ENCODE peak calls at places on chromosomes 3 and 15, in seven cellular contexts. Z, W, U, R, P, H and N are unnamed samples.

GRCh38 chr15:51647128-51647562 is 24.6 kb upstream of the DMXL2 start:
- DNase-seq in Z (peak; percentile 59), W (peak; percentile 76), U (no peak), R (no peak), P (peak; percentile 75), H (peak; percentile 53), N (peak; percentile 70)

GRCh38 chr3:101065962-101066361 is 72.7 kb upstream of the ABI3BP start:
- DNase-seq in Z (peak; percentile 90), W (peak; percentile 90), U (no peak), R (no peak), P (peak; percentile 95), H (peak; percentile 85), N (peak; percentile 80)

GRCh38 chr3:32304510-32304909 is 66.0 kb downstream of the CMTM8 start:
- DNase-seq in Z (no peak), W (no peak), U (no peak), R (no peak), P (no peak), H (no peak), N (no peak)

GRCh38 chr15:82832601-82833209 is 23.3 kb downstream of the WHAMM start:
- DNase-seq in Z (peak; percentile 93), W (peak; percentile 89), U (peak; percentile 81), R (no peak), P (peak; percentile 96), H (peak; percentile 87), N (peak; percentile 76)

GRCh38 chr3:62371735-62372591 is 1.4 kb downstream of the FEZF2 start:
- DNase-seq in Z (no peak), W (no peak), U (peak; percentile 23), R (peak; percentile 51), P (no peak), H (no peak), N (no peak)

GRCh38 chr15:90633361-90633760 is 83.8 kb upstream of the BLM start:
- DNase-seq in Z (no peak), W (no peak), U (no peak), R (no peak), P (no peak), H (no peak), N (no peak)

GRCh38 chr15:85755471-85755870 is 39.3 kb downstream of the KLHL25 start:
- DNase-seq in Z (no peak), W (no peak), U (no peak), R (no peak), P (no peak), H (no peak), N (no peak)

GRCh38 chr3:131789188-131789587 is 245.6 kb downstream of the CPNE4 start:
- DNase-seq in Z (no peak), W (no peak), U (no peak), R (no peak), P (no peak), H (no peak), N (no peak)

GRCh38 chr15:22950211-22950990 is 29.8 kb downstream of the CYFIP1 start:
- DNase-seq in Z (no peak), W (no peak), U (no peak), R (no peak), P (no peak), H (no peak), N (no peak)

DNA sequence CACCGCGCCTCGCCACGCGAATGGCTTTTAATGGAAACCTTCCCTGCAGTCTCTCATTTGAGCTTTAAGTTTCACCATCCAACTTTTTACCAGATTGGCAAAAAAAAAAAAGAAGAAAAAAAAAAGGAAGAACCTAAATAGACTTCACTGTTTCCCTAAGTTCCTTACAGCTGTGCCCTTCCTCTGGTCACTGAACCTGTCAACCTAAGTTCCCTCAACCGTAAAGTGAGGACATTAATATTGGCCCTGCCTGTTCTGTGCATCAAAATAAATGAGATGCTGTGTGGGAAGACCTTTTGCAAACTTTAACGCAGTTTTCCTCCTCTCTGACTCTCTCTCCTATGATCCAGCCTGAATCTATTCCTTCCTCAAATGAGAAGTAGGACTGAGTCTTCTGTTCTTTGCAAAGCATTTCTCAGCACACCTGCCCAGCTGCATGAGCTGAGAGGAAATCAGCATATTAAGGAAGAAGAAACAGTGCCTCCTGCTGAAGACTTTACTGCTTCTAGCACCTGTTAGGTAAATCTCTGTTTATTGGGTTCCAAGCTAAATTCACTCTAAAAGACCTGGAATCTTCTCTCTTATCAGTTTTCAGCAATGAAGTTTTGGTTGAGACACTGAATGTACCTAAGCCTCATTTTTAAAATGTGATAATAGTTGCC is 99.6 kb upstream of the ETV5 start:
- DNase-seq in Z (no peak), W (no peak), U (no peak), R (no peak), P (no peak), H (no peak), N (no peak)
- TF ChIP-seq CTCF in Z (no peak), W (no peak), U (peak; percentile 19), R (no peak), P (no peak), H (no peak), N (no peak)

DNA sequence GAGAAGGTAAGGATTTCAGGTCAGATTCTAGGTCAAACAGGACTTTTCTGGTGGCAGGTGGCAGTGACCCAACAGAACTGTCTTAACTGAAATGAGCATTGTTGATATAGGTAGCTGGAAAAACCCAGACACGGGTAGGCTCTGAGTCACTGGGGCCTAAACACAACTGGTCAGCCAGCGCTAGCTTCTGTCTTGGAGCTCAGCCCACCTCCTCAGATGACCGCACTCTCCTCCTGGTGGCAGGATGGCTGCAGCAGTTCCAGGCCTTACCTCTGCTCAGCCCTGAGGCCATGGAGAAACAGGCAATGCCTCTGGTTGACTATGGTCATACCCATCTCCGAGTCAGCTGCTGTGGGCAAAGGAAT is 61.1 kb upstream of the GATA2 start:
- DNase-seq in Z (peak; percentile 72), W (no peak), U (no peak), R (no peak), P (peak; percentile 3), H (no peak), N (peak; percentile 68)
- TF ChIP-seq CTCF in Z (peak; percentile 43), W (no peak), U (no peak), R (no peak), P (no peak), H (no peak), N (no peak)

DNA sequence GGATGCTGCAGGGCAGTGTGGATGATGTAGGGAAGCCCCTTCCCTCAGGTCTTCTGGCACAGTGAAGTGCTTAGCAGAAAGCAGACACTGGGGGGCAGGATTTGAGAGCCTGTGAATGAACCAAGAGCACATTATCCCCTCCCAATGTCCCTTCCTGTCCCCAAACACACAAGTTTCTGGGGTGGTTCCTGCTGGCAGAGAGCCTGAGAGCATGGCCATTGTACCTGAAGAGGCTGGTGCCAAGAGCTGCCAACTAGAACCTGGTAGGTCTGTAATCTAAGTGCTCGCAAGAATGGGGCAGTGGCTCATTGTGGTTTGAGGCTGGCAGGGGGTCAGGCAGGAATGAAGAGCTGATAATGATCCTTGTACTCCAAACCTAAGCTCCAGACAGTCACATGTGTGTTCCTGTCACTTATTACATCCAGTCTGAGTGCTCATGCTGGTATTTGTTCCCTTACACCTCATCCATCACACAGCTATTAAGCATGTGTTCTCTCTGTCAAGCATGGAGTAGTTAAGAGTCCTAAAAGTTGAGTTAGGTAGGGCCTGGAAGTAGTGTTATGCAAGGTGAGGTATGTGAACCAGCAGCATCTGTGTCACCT is 6.7 kb upstream of the CCR1 start:
- DNase-seq in Z (no peak), W (no peak), U (peak; percentile 28), R (peak; percentile 63), P (no peak), H (no peak), N (no peak)
- TF ChIP-seq CTCF in Z (peak; percentile 29), W (peak; percentile 42), U (peak; percentile 66), R (no peak), P (peak; percentile 53), H (no peak), N (peak; percentile 44)

GRCh38 chr3:120440762-120441161 is 10.0 kb downstream of the FSTL1 start:
- DNase-seq in Z (no peak), W (no peak), U (no peak), R (no peak), P (no peak), H (no peak), N (no peak)

GRCh38 chr3:120441776-120442175 is 9.0 kb downstream of the FSTL1 start:
- DNase-seq in Z (no peak), W (no peak), U (no peak), R (no peak), P (no peak), H (no peak), N (no peak)

GRCh38 chr3:120445654-120446053 is 5.1 kb downstream of the FSTL1 start:
- DNase-seq in Z (no peak), W (no peak), U (no peak), R (no peak), P (no peak), H (no peak), N (no peak)

GRCh38 chr3:120440001-120440703 is 10.6 kb downstream of the FSTL1 start:
- DNase-seq in Z (no peak), W (peak; percentile 7), U (no peak), R (no peak), P (peak; percentile 18), H (peak; percentile 76), N (no peak)

DNA sequence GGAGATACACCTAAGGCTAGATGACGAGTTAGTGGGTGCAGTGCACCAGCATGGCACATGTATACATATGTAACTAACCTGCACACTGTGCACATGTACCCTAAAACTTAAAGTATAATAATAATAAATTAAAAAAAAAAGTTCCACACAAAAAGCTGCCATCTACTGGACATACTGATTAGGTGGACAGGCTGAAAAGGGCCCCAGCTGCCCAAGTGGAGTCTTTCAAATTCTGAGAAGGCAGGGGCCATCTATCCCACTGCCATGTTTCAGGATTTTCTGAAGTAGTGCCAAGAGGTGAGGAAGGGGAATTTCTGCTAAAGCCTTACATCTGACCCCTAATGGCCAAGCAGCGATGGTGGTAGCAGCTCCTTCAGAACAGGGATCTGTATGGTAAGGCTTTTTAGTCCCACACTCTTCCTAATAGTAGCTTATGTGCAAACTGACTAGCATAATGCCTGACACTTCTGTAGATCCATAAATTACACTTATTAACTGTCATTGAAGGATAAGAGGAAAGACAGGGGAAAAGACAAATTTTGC is 7.7 kb downstream of the FSTL1 start:
- DNase-seq in Z (no peak), W (no peak), U (no peak), R (no peak), P (no peak), H (no peak), N (no peak)
- TF ChIP-seq CTCF in Z (peak; percentile 59), W (peak; percentile 26), U (no peak), R (no peak), P (no peak), H (peak; percentile 51), N (peak; percentile 7)

GRCh38 chr15:58770519-58770856 is 614 bp upstream of the MINDY2 start:
- DNase-seq in Z (peak; percentile 95), W (peak; percentile 44), U (peak; percentile 70), R (no peak), P (no peak), H (peak; percentile 89), N (peak; percentile 64)
- TF ChIP-seq CTCF in Z (no peak), W (no peak), U (no peak), R (no peak), P (no peak), H (peak; percentile 43), N (no peak)